ENCODE peak calls at places on chromosomes 12 and 14, in five cellular contexts. One of them, this sample, is unnamed.

GRCh38 chr12:107963625-107964024 is 165.5 kb upstream of the WSCD2 start:
- DNase-seq in vagina: no peak
- DNase-seq in uterus: no peak
- DNase-seq in HepG2: no peak
- DNase-seq in body of pancreas: no peak
- DNase-seq in this sample: no peak

GRCh38 chr12:93819048-93819491 is 141.9 kb downstream of the CRADD start:
- DNase-seq in vagina: no peak
- DNase-seq in body of pancreas: peak
- DNase-seq in HepG2: no peak
- DNase-seq in uterus: peak
- DNase-seq in this sample: peak

GRCh38 chr12:30877110-30877875 is 49.3 kb upstream of the TSPAN11 start:
- DNase-seq in body of pancreas: no peak
- DNase-seq in vagina: no peak
- DNase-seq in uterus: no peak
- DNase-seq in HepG2: no peak
- DNase-seq in this sample: no peak

GRCh38 chr14:73739899-73740685 is 25.9 kb upstream of the PNMA1 start:
- DNase-seq in body of pancreas: no peak
- DNase-seq in HepG2: no peak
- DNase-seq in uterus: no peak
- DNase-seq in vagina: no peak
- DNase-seq in this sample: no peak

GRCh38 chr12:34395056-34396005 is 373.0 kb downstream of the ALG10 start:
- DNase-seq in HepG2: no peak
- DNase-seq in vagina: peak
- DNase-seq in body of pancreas: peak
- DNase-seq in uterus: peak
- DNase-seq in this sample: peak

GRCh38 chr14:92754956-92755355 is 6.5 kb upstream of the LGMN start:
- DNase-seq in vagina: no peak
- DNase-seq in uterus: no peak
- DNase-seq in body of pancreas: peak
- DNase-seq in HepG2: peak
- DNase-seq in this sample: no peak

GRCh38 chr12:49972641-49973360 is at the start of gene AQP6:
- DNase-seq in vagina: no peak
- DNase-seq in HepG2: no peak
- DNase-seq in uterus: no peak
- DNase-seq in body of pancreas: no peak
- DNase-seq in this sample: no peak

GRCh38 chr12:96061323-96061722 is 25.9 kb upstream of the LTA4H start:
- DNase-seq in HepG2: no peak
- DNase-seq in body of pancreas: no peak
- DNase-seq in uterus: no peak
- DNase-seq in vagina: no peak
- DNase-seq in this sample: no peak

GRCh38 chr14:32932921-32933622 is 5.6 kb upstream of the NPAS3 start:
- DNase-seq in HepG2: no peak
- DNase-seq in uterus: peak
- DNase-seq in vagina: no peak
- DNase-seq in body of pancreas: peak
- DNase-seq in this sample: no peak

GRCh38 chr12:31877884-31878283 is 81.3 kb upstream of the RESF1 start:
- DNase-seq in body of pancreas: no peak
- DNase-seq in HepG2: no peak
- DNase-seq in uterus: no peak
- DNase-seq in vagina: no peak
- DNase-seq in this sample: no peak

GRCh38 chr12:82673698-82674097 is 13.0 kb upstream of the TMTC2 start:
- DNase-seq in HepG2: no peak
- DNase-seq in vagina: no peak
- DNase-seq in body of pancreas: no peak
- DNase-seq in uterus: no peak
- DNase-seq in this sample: no peak

GRCh38 chr14:61648377-61648776 is 46.9 kb upstream of the HIF1A start:
- DNase-seq in HepG2: no peak
- DNase-seq in uterus: no peak
- DNase-seq in vagina: no peak
- DNase-seq in body of pancreas: no peak
- DNase-seq in this sample: no peak

GRCh38 chr14:80770114-80770917 is 171.2 kb downstream of the CEP128 start:
- DNase-seq in body of pancreas: no peak
- DNase-seq in uterus: no peak
- DNase-seq in HepG2: no peak
- DNase-seq in vagina: no peak
- DNase-seq in this sample: no peak

GRCh38 chr12:108063192-108063591 is 65.9 kb upstream of the WSCD2 start:
- DNase-seq in uterus: no peak
- DNase-seq in HepG2: peak
- DNase-seq in vagina: no peak
- DNase-seq in body of pancreas: no peak
- DNase-seq in this sample: no peak

DNA sequence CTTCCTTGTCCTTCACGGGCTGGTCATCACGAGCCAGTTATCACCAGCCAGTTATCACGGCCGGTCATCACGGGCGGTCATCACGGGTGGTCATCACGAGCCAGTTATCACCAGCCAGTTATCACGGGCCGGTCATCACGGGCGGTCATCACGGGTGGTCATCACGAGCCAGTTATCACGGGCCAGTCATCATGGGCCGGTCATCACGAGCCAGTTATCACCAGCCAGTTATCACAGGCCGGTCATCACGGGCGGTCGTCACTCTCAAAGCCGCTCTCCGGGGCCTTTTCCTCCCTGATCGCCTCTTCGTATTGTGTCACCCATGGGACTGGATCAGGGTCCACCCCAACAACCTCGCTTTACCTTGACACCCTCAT is 13.9 kb upstream of the FBRSL1 start:
- DNase-seq in HepG2: no peak
- DNase-seq in uterus: no peak
- DNase-seq in vagina: no peak
- DNase-seq in body of pancreas: no peak
- DNase-seq in this sample: no peak
- H3K4me3 ChIP-seq in HepG2: no peak
- H3K4me3 ChIP-seq in uterus: no peak
- H3K4me3 ChIP-seq in vagina: no peak
- H3K4me3 ChIP-seq in body of pancreas: no peak
- H3K4me3 ChIP-seq in this sample: no peak

GRCh38 chr14:21503376-21503775 is 7.8 kb downstream of the METTL3 start:
- DNase-seq in HepG2: no peak
- DNase-seq in uterus: no peak
- DNase-seq in vagina: no peak
- DNase-seq in body of pancreas: no peak
- DNase-seq in this sample: no peak

GRCh38 chr14:21509432-21510143 is 1.6 kb downstream of the METTL3 start:
- DNase-seq in vagina: no peak
- DNase-seq in uterus: no peak
- DNase-seq in HepG2: no peak
- DNase-seq in body of pancreas: no peak
- DNase-seq in this sample: no peak

GRCh38 chr14:21510735-21511657 is at the start of gene METTL3:
- DNase-seq in vagina: peak
- DNase-seq in uterus: peak
- DNase-seq in HepG2: peak
- DNase-seq in body of pancreas: peak
- DNase-seq in this sample: peak

GRCh38 chr14:21505009-21505553 is 6.1 kb downstream of the METTL3 start:
- DNase-seq in uterus: no peak
- DNase-seq in vagina: no peak
- DNase-seq in HepG2: no peak
- DNase-seq in body of pancreas: no peak
- DNase-seq in this sample: no peak

DNA sequence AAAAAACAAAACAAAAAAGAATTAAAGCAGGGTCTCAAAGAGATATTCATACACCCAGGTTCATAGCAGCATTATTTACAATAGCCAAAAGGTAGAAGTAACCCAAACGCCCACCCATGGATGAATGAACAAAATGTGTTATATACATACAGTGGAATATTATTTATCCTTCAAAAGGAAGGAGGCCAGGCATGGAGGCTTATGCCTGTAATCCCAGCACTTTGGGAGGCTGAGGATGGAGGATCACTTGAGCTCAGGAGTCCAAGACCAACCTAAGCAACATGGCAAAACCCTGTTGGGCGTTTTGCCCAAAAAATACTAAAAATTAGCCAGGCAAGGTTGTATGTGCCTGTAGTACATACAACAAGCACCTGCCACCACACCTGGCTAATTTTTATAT is 4.6 kb downstream of the METTL3 start:
- DNase-seq in body of pancreas: no peak
- DNase-seq in HepG2: no peak
- DNase-seq in vagina: no peak
- DNase-seq in uterus: no peak
- DNase-seq in this sample: no peak
- TF ChIP-seq CTCF in body of pancreas: no peak
- TF ChIP-seq CTCF in HepG2: no peak
- TF ChIP-seq CTCF in vagina: no peak
- TF ChIP-seq CTCF in uterus: no peak
- TF ChIP-seq CTCF in this sample: no peak

GRCh38 chr14:50823051-50823762 is 7.8 kb downstream of the NIN start:
- DNase-seq in body of pancreas: no peak
- DNase-seq in HepG2: no peak
- DNase-seq in vagina: no peak
- DNase-seq in uterus: no peak
- DNase-seq in this sample: no peak
- TF ChIP-seq POLR2A in body of pancreas: no peak
- TF ChIP-seq POLR2A in HepG2: no peak
- TF ChIP-seq POLR2A in vagina: no peak
- TF ChIP-seq POLR2A in uterus: no peak
- TF ChIP-seq POLR2A in this sample: no peak

GRCh38 chr12:6181583-6182278 is 18.5 kb upstream of the CD9 start:
- DNase-seq in HepG2: no peak
- DNase-seq in vagina: no peak
- DNase-seq in uterus: no peak
- DNase-seq in body of pancreas: no peak
- DNase-seq in this sample: no peak
- H3K4me3 ChIP-seq in HepG2: no peak
- H3K4me3 ChIP-seq in vagina: peak
- H3K4me3 ChIP-seq in uterus: no peak
- H3K4me3 ChIP-seq in body of pancreas: no peak
- H3K4me3 ChIP-seq in this sample: no peak

DNA sequence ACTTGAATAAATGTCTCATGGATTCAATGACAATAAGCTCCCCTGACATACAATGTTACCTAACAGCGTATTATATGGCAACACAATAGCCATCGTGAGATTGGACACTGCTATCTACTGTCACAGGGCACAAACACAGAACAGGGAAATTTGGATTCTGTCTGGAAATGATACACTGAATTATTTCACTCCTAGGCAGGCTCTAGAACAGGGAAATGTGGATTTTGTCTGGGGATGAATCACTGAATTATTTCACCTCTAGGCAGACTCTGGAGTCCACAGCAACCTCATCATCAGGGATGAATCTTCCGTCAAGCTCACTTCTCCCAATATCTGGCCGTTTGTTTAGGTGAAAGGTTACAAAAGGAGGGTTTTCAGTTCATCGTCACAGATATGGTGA is 288.8 kb downstream of the TMEM132D start:
- DNase-seq in uterus: no peak
- DNase-seq in HepG2: no peak
- DNase-seq in vagina: no peak
- DNase-seq in body of pancreas: no peak
- DNase-seq in this sample: no peak
- TF ChIP-seq CTCF in uterus: no peak
- TF ChIP-seq CTCF in HepG2: no peak
- TF ChIP-seq CTCF in vagina: no peak
- TF ChIP-seq CTCF in body of pancreas: no peak
- TF ChIP-seq CTCF in this sample: no peak